ENCODE peak calls at places on chromosomes 16 and 17, in ten cellular contexts. One of them, this sample, is unnamed.

GRCh38 chr17:72618018-72618509 is 474.4 kb downstream of the SLC39A11 start:
- DNase-seq in AG10803: no peak
- DNase-seq in RPMI8226: peak
- DNase-seq in iris pigment epithelial cell: no peak
- DNase-seq in pancreas: no peak
- DNase-seq in HEK293T: no peak
- DNase-seq in brain pericyte: no peak
- DNase-seq in NCI-H1417: peak
- DNase-seq in RWPE2: no peak
- DNase-seq in neuronal stem cell: no peak
- DNase-seq in this sample: no peak

GRCh38 chr16:17177968-17178880 is 292.5 kb downstream of the XYLT1 start:
- DNase-seq in AG10803: peak
- DNase-seq in RPMI8226: no peak
- DNase-seq in iris pigment epithelial cell: no peak
- DNase-seq in pancreas: no peak
- DNase-seq in HEK293T: no peak
- DNase-seq in brain pericyte: no peak
- DNase-seq in NCI-H1417: no peak
- DNase-seq in RWPE2: no peak
- DNase-seq in neuronal stem cell: no peak
- DNase-seq in this sample: no peak

GRCh38 chr16:1333854-1334719 is 642 bp downstream of the BAIAP3 start:
- DNase-seq in AG10803: no peak
- DNase-seq in RPMI8226: peak
- DNase-seq in iris pigment epithelial cell: no peak
- DNase-seq in pancreas: no peak
- DNase-seq in HEK293T: no peak
- DNase-seq in brain pericyte: no peak
- DNase-seq in NCI-H1417: peak
- DNase-seq in RWPE2: no peak
- DNase-seq in neuronal stem cell: no peak
- DNase-seq in this sample: no peak

GRCh38 chr17:681738-682137 is 32.9 kb downstream of the VPS53 start:
- DNase-seq in AG10803: peak
- DNase-seq in RPMI8226: no peak
- DNase-seq in iris pigment epithelial cell: peak
- DNase-seq in pancreas: no peak
- DNase-seq in HEK293T: no peak
- DNase-seq in brain pericyte: no peak
- DNase-seq in NCI-H1417: no peak
- DNase-seq in RWPE2: no peak
- DNase-seq in neuronal stem cell: peak
- DNase-seq in this sample: no peak

GRCh38 chr17:28478940-28479615 is 5.6 kb downstream of the SLC13A2 start:
- DNase-seq in AG10803: no peak
- DNase-seq in RPMI8226: no peak
- DNase-seq in iris pigment epithelial cell: peak
- DNase-seq in pancreas: no peak
- DNase-seq in HEK293T: no peak
- DNase-seq in brain pericyte: no peak
- DNase-seq in NCI-H1417: no peak
- DNase-seq in RWPE2: no peak
- DNase-seq in neuronal stem cell: no peak
- DNase-seq in this sample: no peak

GRCh38 chr16:78098087-78098486 is 1.4 kb upstream of the WWOX start:
- DNase-seq in AG10803: no peak
- DNase-seq in RPMI8226: no peak
- DNase-seq in iris pigment epithelial cell: no peak
- DNase-seq in pancreas: no peak
- DNase-seq in HEK293T: no peak
- DNase-seq in brain pericyte: no peak
- DNase-seq in NCI-H1417: no peak
- DNase-seq in RWPE2: no peak
- DNase-seq in neuronal stem cell: no peak
- DNase-seq in this sample: no peak

GRCh38 chr17:45914036-45914717 is 19.8 kb downstream of the MAPT start:
- DNase-seq in AG10803: no peak
- DNase-seq in RPMI8226: no peak
- DNase-seq in iris pigment epithelial cell: no peak
- DNase-seq in pancreas: no peak
- DNase-seq in HEK293T: no peak
- DNase-seq in brain pericyte: no peak
- DNase-seq in NCI-H1417: no peak
- DNase-seq in RWPE2: no peak
- DNase-seq in neuronal stem cell: no peak
- DNase-seq in this sample: no peak

GRCh38 chr17:57982452-57983170 is 5.4 kb downstream of the VEZF1 start:
- DNase-seq in AG10803: no peak
- DNase-seq in RPMI8226: no peak
- DNase-seq in iris pigment epithelial cell: no peak
- DNase-seq in pancreas: no peak
- DNase-seq in HEK293T: no peak
- DNase-seq in brain pericyte: no peak
- DNase-seq in NCI-H1417: no peak
- DNase-seq in RWPE2: no peak
- DNase-seq in neuronal stem cell: no peak
- DNase-seq in this sample: peak

GRCh38 chr17:73827627-73828241 is 183.5 kb upstream of the SDK2 start:
- DNase-seq in AG10803: no peak
- DNase-seq in RPMI8226: no peak
- DNase-seq in iris pigment epithelial cell: no peak
- DNase-seq in pancreas: no peak
- DNase-seq in HEK293T: no peak
- DNase-seq in brain pericyte: no peak
- DNase-seq in NCI-H1417: peak
- DNase-seq in RWPE2: no peak
- DNase-seq in neuronal stem cell: no peak
- DNase-seq in this sample: no peak

GRCh38 chr16:53753431-53753830 is 49.5 kb downstream of the FTO start:
- DNase-seq in AG10803: peak
- DNase-seq in RPMI8226: no peak
- DNase-seq in iris pigment epithelial cell: no peak
- DNase-seq in pancreas: no peak
- DNase-seq in HEK293T: no peak
- DNase-seq in brain pericyte: no peak
- DNase-seq in NCI-H1417: peak
- DNase-seq in RWPE2: no peak
- DNase-seq in neuronal stem cell: no peak
- DNase-seq in this sample: no peak

GRCh38 chr17:38464723-38465419 is 36.6 kb downstream of the ARHGAP23 start:
- DNase-seq in AG10803: peak
- DNase-seq in RPMI8226: no peak
- DNase-seq in iris pigment epithelial cell: peak
- DNase-seq in pancreas: no peak
- DNase-seq in HEK293T: peak
- DNase-seq in brain pericyte: peak
- DNase-seq in NCI-H1417: peak
- DNase-seq in RWPE2: peak
- DNase-seq in neuronal stem cell: no peak
- DNase-seq in this sample: peak

GRCh38 chr16:745739-746138 is 4.9 kb upstream of the CIAO3 start:
- DNase-seq in AG10803: no peak
- DNase-seq in RPMI8226: peak
- DNase-seq in iris pigment epithelial cell: no peak
- DNase-seq in pancreas: no peak
- DNase-seq in HEK293T: peak
- DNase-seq in brain pericyte: no peak
- DNase-seq in NCI-H1417: no peak
- DNase-seq in RWPE2: no peak
- DNase-seq in neuronal stem cell: no peak
- DNase-seq in this sample: no peak

GRCh38 chr16:89422905-89423630 is 67.3 kb downstream of the ANKRD11 start:
- DNase-seq in AG10803: peak
- DNase-seq in RPMI8226: no peak
- DNase-seq in iris pigment epithelial cell: peak
- DNase-seq in pancreas: no peak
- DNase-seq in HEK293T: no peak
- DNase-seq in brain pericyte: no peak
- DNase-seq in NCI-H1417: no peak
- DNase-seq in RWPE2: no peak
- DNase-seq in neuronal stem cell: no peak
- DNase-seq in this sample: no peak

This sample was measured in posterior vena cava.